ENCODE peak calls at places on chromosomes 6 and 20, in eight cellular contexts. One of them, this sample, is unnamed.

GRCh38 chr6:40359808-40360207 is 227.4 kb downstream of the LRFN2 start:
- DNase-seq in body of pancreas: no peak
- DNase-seq in prostate gland: no peak
- DNase-seq in HCT116: no peak
- DNase-seq in stomach: no peak
- DNase-seq in heart left ventricle: no peak
- DNase-seq in K562: no peak
- DNase-seq in esophagus squamous epithelium: no peak
- DNase-seq in this sample: no peak

GRCh38 chr6:104143757-104144156 is 716.0 kb downstream of the HACE1 start:
- DNase-seq in body of pancreas: peak
- DNase-seq in prostate gland: no peak
- DNase-seq in HCT116: no peak
- DNase-seq in stomach: no peak
- DNase-seq in heart left ventricle: no peak
- DNase-seq in K562: no peak
- DNase-seq in esophagus squamous epithelium: no peak
- DNase-seq in this sample: no peak

GRCh38 chr6:113466526-113466925 is 390.6 kb upstream of the MARCKS start:
- DNase-seq in body of pancreas: no peak
- DNase-seq in prostate gland: no peak
- DNase-seq in HCT116: no peak
- DNase-seq in stomach: no peak
- DNase-seq in heart left ventricle: no peak
- DNase-seq in K562: no peak
- DNase-seq in esophagus squamous epithelium: no peak
- DNase-seq in this sample: no peak

GRCh38 chr20:11520596-11520995 is 397.1 kb upstream of the BTBD3 start:
- DNase-seq in body of pancreas: no peak
- DNase-seq in prostate gland: no peak
- DNase-seq in HCT116: no peak
- DNase-seq in stomach: no peak
- DNase-seq in heart left ventricle: no peak
- DNase-seq in K562: no peak
- DNase-seq in esophagus squamous epithelium: no peak
- DNase-seq in this sample: no peak

GRCh38 chr6:157169186-157169585 is 154.1 kb downstream of the TMEM242 start:
- DNase-seq in body of pancreas: no peak
- DNase-seq in prostate gland: no peak
- DNase-seq in HCT116: no peak
- DNase-seq in stomach: no peak
- DNase-seq in heart left ventricle: no peak
- DNase-seq in K562: no peak
- DNase-seq in esophagus squamous epithelium: no peak
- DNase-seq in this sample: no peak

GRCh38 chr20:58765795-58766194 is 73.2 kb downstream of the NPEPL1 start:
- DNase-seq in body of pancreas: no peak
- DNase-seq in prostate gland: no peak
- DNase-seq in HCT116: no peak
- DNase-seq in stomach: no peak
- DNase-seq in heart left ventricle: no peak
- DNase-seq in K562: no peak
- DNase-seq in esophagus squamous epithelium: no peak
- DNase-seq in this sample: no peak

GRCh38 chr6:52517502-52518278 is 59.2 kb downstream of the TRAM2 start:
- DNase-seq in body of pancreas: peak
- DNase-seq in prostate gland: peak
- DNase-seq in HCT116: peak
- DNase-seq in stomach: peak
- DNase-seq in heart left ventricle: peak
- DNase-seq in K562: peak
- DNase-seq in esophagus squamous epithelium: no peak
- DNase-seq in this sample: peak

GRCh38 chr20:52365688-52366087 is 174.1 kb upstream of the ZFP64 start:
- DNase-seq in body of pancreas: no peak
- DNase-seq in prostate gland: no peak
- DNase-seq in HCT116: no peak
- DNase-seq in stomach: no peak
- DNase-seq in heart left ventricle: no peak
- DNase-seq in K562: no peak
- DNase-seq in esophagus squamous epithelium: no peak
- DNase-seq in this sample: no peak

GRCh38 chr6:109010703-109011102 is 83.9 kb downstream of the SESN1 start:
- DNase-seq in body of pancreas: no peak
- DNase-seq in prostate gland: no peak
- DNase-seq in HCT116: no peak
- DNase-seq in stomach: no peak
- DNase-seq in heart left ventricle: no peak
- DNase-seq in K562: no peak
- DNase-seq in esophagus squamous epithelium: no peak
- DNase-seq in this sample: no peak

GRCh38 chr6:110448846-110449544 is 27.4 kb downstream of the SLC22A16 start:
- DNase-seq in body of pancreas: no peak
- DNase-seq in prostate gland: no peak
- DNase-seq in HCT116: no peak
- DNase-seq in stomach: no peak
- DNase-seq in heart left ventricle: no peak
- DNase-seq in K562: no peak
- DNase-seq in esophagus squamous epithelium: no peak
- DNase-seq in this sample: no peak

GRCh38 chr6:159608961-159609673 is 83.9 kb downstream of the SOD2 start:
- DNase-seq in body of pancreas: no peak
- DNase-seq in prostate gland: no peak
- DNase-seq in HCT116: peak
- DNase-seq in stomach: no peak
- DNase-seq in heart left ventricle: no peak
- DNase-seq in K562: peak
- DNase-seq in esophagus squamous epithelium: no peak
- DNase-seq in this sample: no peak

GRCh38 chr6:24440897-24441598 is 38.3 kb downstream of the MRS2 start:
- DNase-seq in body of pancreas: no peak
- DNase-seq in prostate gland: no peak
- DNase-seq in HCT116: no peak
- DNase-seq in stomach: no peak
- DNase-seq in heart left ventricle: no peak
- DNase-seq in K562: no peak
- DNase-seq in esophagus squamous epithelium: no peak
- DNase-seq in this sample: no peak

GRCh38 chr6:53461041-53461656 is 83.8 kb downstream of the GCLC start:
- DNase-seq in body of pancreas: no peak
- DNase-seq in prostate gland: no peak
- DNase-seq in HCT116: no peak
- DNase-seq in stomach: no peak
- DNase-seq in heart left ventricle: no peak
- DNase-seq in K562: no peak
- DNase-seq in esophagus squamous epithelium: no peak
- DNase-seq in this sample: no peak

GRCh38 chr6:151170622-151171246 is 69.0 kb upstream of the AKAP12 start:
- DNase-seq in body of pancreas: no peak
- DNase-seq in prostate gland: no peak
- DNase-seq in HCT116: no peak
- DNase-seq in stomach: no peak
- DNase-seq in heart left ventricle: no peak
- DNase-seq in K562: no peak
- DNase-seq in esophagus squamous epithelium: no peak
- DNase-seq in this sample: no peak

GRCh38 chr20:36917943-36918342 is 33.6 kb downstream of the SAMHD1 start:
- DNase-seq in body of pancreas: no peak
- DNase-seq in prostate gland: no peak
- DNase-seq in HCT116: no peak
- DNase-seq in stomach: no peak
- DNase-seq in heart left ventricle: no peak
- DNase-seq in K562: no peak
- DNase-seq in esophagus squamous epithelium: no peak
- DNase-seq in this sample: no peak

GRCh38 chr6:11700118-11700718 is 78.4 kb downstream of the ADTRP start:
- DNase-seq in body of pancreas: no peak
- DNase-seq in prostate gland: peak
- DNase-seq in HCT116: peak
- DNase-seq in stomach: no peak
- DNase-seq in heart left ventricle: no peak
- DNase-seq in K562: peak
- DNase-seq in esophagus squamous epithelium: no peak
- DNase-seq in this sample: no peak

GRCh38 chr20:44836596-44837120 is 26.3 kb upstream of the RIMS4 start:
- DNase-seq in body of pancreas: no peak
- DNase-seq in prostate gland: no peak
- DNase-seq in HCT116: no peak
- DNase-seq in stomach: no peak
- DNase-seq in heart left ventricle: no peak
- DNase-seq in K562: no peak
- DNase-seq in esophagus squamous epithelium: no peak
- DNase-seq in this sample: no peak

GRCh38 chr6:2793491-2794151 is 28.4 kb downstream of the WRNIP1 start:
- DNase-seq in body of pancreas: no peak
- DNase-seq in prostate gland: no peak
- DNase-seq in HCT116: no peak
- DNase-seq in stomach: peak
- DNase-seq in heart left ventricle: no peak
- DNase-seq in K562: no peak
- DNase-seq in esophagus squamous epithelium: no peak
- DNase-seq in this sample: peak

GRCh38 chr6:2794171-2794730 is 29.1 kb downstream of the WRNIP1 start:
- DNase-seq in body of pancreas: no peak
- DNase-seq in prostate gland: no peak
- DNase-seq in HCT116: no peak
- DNase-seq in stomach: no peak
- DNase-seq in heart left ventricle: no peak
- DNase-seq in K562: no peak
- DNase-seq in esophagus squamous epithelium: no peak
- DNase-seq in this sample: no peak

GRCh38 chr6:2791124-2792050 is 26.2 kb downstream of the WRNIP1 start:
- DNase-seq in body of pancreas: peak
- DNase-seq in prostate gland: peak
- DNase-seq in HCT116: peak
- DNase-seq in stomach: peak
- DNase-seq in heart left ventricle: peak
- DNase-seq in K562: peak
- DNase-seq in esophagus squamous epithelium: no peak
- DNase-seq in this sample: peak

GRCh38 chr6:2792330-2792729 is 27.1 kb downstream of the WRNIP1 start:
- DNase-seq in body of pancreas: no peak
- DNase-seq in prostate gland: no peak
- DNase-seq in HCT116: peak
- DNase-seq in stomach: no peak
- DNase-seq in heart left ventricle: no peak
- DNase-seq in K562: no peak
- DNase-seq in esophagus squamous epithelium: no peak
- DNase-seq in this sample: no peak

GRCh38 chr6:2790588-2790987 is 25.4 kb downstream of the WRNIP1 start:
- DNase-seq in body of pancreas: peak
- DNase-seq in prostate gland: no peak
- DNase-seq in HCT116: no peak
- DNase-seq in stomach: no peak
- DNase-seq in heart left ventricle: no peak
- DNase-seq in K562: no peak
- DNase-seq in esophagus squamous epithelium: no peak
- DNase-seq in this sample: no peak
- H3K4me3 ChIP-seq in body of pancreas: no peak
- H3K4me3 ChIP-seq in prostate gland: no peak
- H3K4me3 ChIP-seq in HCT116: no peak
- H3K4me3 ChIP-seq in stomach: no peak
- H3K4me3 ChIP-seq in heart left ventricle: no peak
- H3K4me3 ChIP-seq in K562: no peak
- H3K4me3 ChIP-seq in esophagus squamous epithelium: peak
- H3K4me3 ChIP-seq in this sample: no peak

DNA sequence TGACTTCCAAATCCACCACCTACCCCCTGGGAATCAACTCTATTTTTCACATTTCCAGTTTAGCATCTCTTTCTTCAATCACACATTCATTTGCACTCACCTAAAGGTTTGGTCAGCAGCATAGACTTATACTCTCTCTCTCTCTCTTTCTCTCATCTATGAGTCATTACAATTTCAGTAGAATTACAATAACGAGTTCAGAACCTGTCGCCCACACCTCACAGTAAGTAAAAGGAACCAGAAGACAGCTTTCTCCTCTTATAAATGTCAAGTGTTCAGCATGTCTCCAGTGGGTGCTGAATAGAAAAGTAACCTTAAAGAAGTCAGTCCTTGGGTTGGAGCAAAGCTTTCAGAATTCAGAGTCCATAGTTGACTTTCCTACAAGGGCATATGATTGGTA is 1.1 kb upstream of the PHACTR1 start:
- DNase-seq in body of pancreas: no peak
- DNase-seq in prostate gland: no peak
- DNase-seq in HCT116: no peak
- DNase-seq in stomach: no peak
- DNase-seq in heart left ventricle: no peak
- DNase-seq in K562: no peak
- DNase-seq in esophagus squamous epithelium: no peak
- DNase-seq in this sample: no peak
- TF ChIP-seq POLR2A in body of pancreas: no peak
- TF ChIP-seq POLR2A in prostate gland: no peak
- TF ChIP-seq POLR2A in HCT116: no peak
- TF ChIP-seq POLR2A in stomach: no peak
- TF ChIP-seq POLR2A in heart left ventricle: no peak
- TF ChIP-seq POLR2A in K562: no peak
- TF ChIP-seq POLR2A in esophagus squamous epithelium: no peak
- TF ChIP-seq POLR2A in this sample: no peak

GRCh38 chr20:63956664-63957003 is 418 bp upstream of the UCKL1 start:
- DNase-seq in body of pancreas: no peak
- DNase-seq in prostate gland: no peak
- DNase-seq in HCT116: no peak
- DNase-seq in stomach: no peak
- DNase-seq in heart left ventricle: no peak
- DNase-seq in K562: no peak
- DNase-seq in esophagus squamous epithelium: no peak
- DNase-seq in this sample: no peak
- H3K4me3 ChIP-seq in body of pancreas: no peak
- H3K4me3 ChIP-seq in prostate gland: peak
- H3K4me3 ChIP-seq in HCT116: peak
- H3K4me3 ChIP-seq in stomach: peak
- H3K4me3 ChIP-seq in heart left ventricle: peak
- H3K4me3 ChIP-seq in K562: peak
- H3K4me3 ChIP-seq in esophagus squamous epithelium: peak
- H3K4me3 ChIP-seq in this sample: peak

GRCh38 chr20:2873747-2874041 is 413 bp downstream of the PTPRA start:
- DNase-seq in body of pancreas: peak
- DNase-seq in prostate gland: peak
- DNase-seq in HCT116: no peak
- DNase-seq in stomach: peak
- DNase-seq in heart left ventricle: peak
- DNase-seq in K562: no peak
- DNase-seq in esophagus squamous epithelium: no peak
- DNase-seq in this sample: peak

GRCh38 chr20:2871555-2872303 is 1.6 kb upstream of the PTPRA start:
- DNase-seq in body of pancreas: no peak
- DNase-seq in prostate gland: no peak
- DNase-seq in HCT116: no peak
- DNase-seq in stomach: no peak
- DNase-seq in heart left ventricle: no peak
- DNase-seq in K562: peak
- DNase-seq in esophagus squamous epithelium: no peak
- DNase-seq in this sample: no peak

GRCh38 chr20:2874456-2874855 is 1.2 kb downstream of the PTPRA start:
- DNase-seq in body of pancreas: no peak
- DNase-seq in prostate gland: no peak
- DNase-seq in HCT116: no peak
- DNase-seq in stomach: no peak
- DNase-seq in heart left ventricle: no peak
- DNase-seq in K562: peak
- DNase-seq in esophagus squamous epithelium: no peak
- DNase-seq in this sample: no peak

GRCh38 chr20:2872304-2873009 is 824 bp upstream of the PTPRA start:
- DNase-seq in body of pancreas: peak
- DNase-seq in prostate gland: peak
- DNase-seq in HCT116: no peak
- DNase-seq in stomach: peak
- DNase-seq in heart left ventricle: peak
- DNase-seq in K562: peak
- DNase-seq in esophagus squamous epithelium: no peak
- DNase-seq in this sample: peak

GRCh38 chr20:2873010-2873746 is at the start of gene PTPRA:
- DNase-seq in body of pancreas: peak
- DNase-seq in prostate gland: peak
- DNase-seq in HCT116: peak
- DNase-seq in stomach: peak
- DNase-seq in heart left ventricle: peak
- DNase-seq in K562: peak
- DNase-seq in esophagus squamous epithelium: peak
- DNase-seq in this sample: peak
- TF ChIP-seq POLR2A in body of pancreas: peak
- TF ChIP-seq POLR2A in prostate gland: peak
- TF ChIP-seq POLR2A in HCT116: peak
- TF ChIP-seq POLR2A in stomach: no peak
- TF ChIP-seq POLR2A in heart left ventricle: peak
- TF ChIP-seq POLR2A in K562: peak
- TF ChIP-seq POLR2A in esophagus squamous epithelium: peak
- TF ChIP-seq POLR2A in this sample: peak

This sample was measured in Peyer's patch.